ENCODE peak calls at places on chromosomes 2 and 18, in nine cellular contexts. Q, X, J, B, L, H, Z, T and O are unnamed samples.

GRCh38 chr2:26068602-26069298 is 34.9 kb downstream of the RAB10 start:
- DNase-seq in Q (no peak), X (no peak), J (no peak), B (peak; percentile 91), L (peak; percentile 37), H (no peak), Z (no peak), T (no peak), O (peak; percentile 98)

GRCh38 chr2:240602266-240603050 is 15.9 kb downstream of the CAPN10 start:
- DNase-seq in Q (no peak), X (peak; percentile 13), J (peak; percentile 77), B (no peak), L (no peak), H (peak; percentile 11), Z (no peak), T (no peak), O (no peak)

GRCh38 chr2:6946722-6947121 is 29.5 kb downstream of the RNF144A start:
- DNase-seq in Q (no peak), X (no peak), J (no peak), B (peak; percentile 68), L (no peak), H (no peak), Z (no peak), T (no peak), O (no peak)

GRCh38 chr2:190351955-190352354 is 8.6 kb downstream of the INPP1 start:
- DNase-seq in Q (no peak), X (no peak), J (no peak), B (no peak), L (no peak), H (no peak), Z (no peak), T (no peak), O (no peak)

GRCh38 chr2:24115057-24115456 is 8.1 kb downstream of the PFN4 start:
- DNase-seq in Q (no peak), X (no peak), J (no peak), B (peak; percentile 59), L (no peak), H (no peak), Z (no peak), T (no peak), O (no peak)

GRCh38 chr18:47997338-47997780 is 66.9 kb upstream of the SMAD2 start:
- DNase-seq in Q (no peak), X (no peak), J (no peak), B (no peak), L (no peak), H (no peak), Z (no peak), T (no peak), O (peak; percentile 60)

GRCh38 chr2:233051241-233052149 is 8.6 kb upstream of the INPP5D start:
- DNase-seq in Q (no peak), X (no peak), J (peak; percentile 92), B (peak; percentile 24), L (no peak), H (peak; percentile 68), Z (peak; percentile 35), T (no peak), O (no peak)

GRCh38 chr2:238308177-238308576 is 12.1 kb upstream of the TRAF3IP1 start:
- DNase-seq in Q (no peak), X (no peak), J (no peak), B (no peak), L (no peak), H (no peak), Z (no peak), T (no peak), O (peak; percentile 31)

GRCh38 chr2:155844481-155844880 is 488.0 kb downstream of the NR4A2 start:
- DNase-seq in Q (no peak), X (no peak), J (no peak), B (no peak), L (no peak), H (no peak), Z (no peak), T (no peak), O (no peak)

GRCh38 chr18:10546557-10547300 is 20.9 kb downstream of the NAPG start:
- DNase-seq in Q (no peak), X (no peak), J (no peak), B (no peak), L (no peak), H (no peak), Z (no peak), T (no peak), O (no peak)

GRCh38 chr2:109438773-109439191 is 175.0 kb downstream of the SEPTIN10 start:
- DNase-seq in Q (no peak), X (no peak), J (peak; percentile 63), B (peak; percentile 86), L (peak; percentile 40), H (no peak), Z (no peak), T (no peak), O (no peak)

GRCh38 chr2:67846341-67847070 is 216.3 kb downstream of the C1D start:
- DNase-seq in Q (peak; percentile 96), X (peak; percentile 88), J (peak; percentile 94), B (peak; percentile 98), L (peak; percentile 79), H (peak; percentile 97), Z (peak; percentile 97), T (peak; percentile 90), O (peak; percentile 45)

GRCh38 chr2:177759443-177759842 is 313.1 kb downstream of the PDE11A start:
- DNase-seq in Q (no peak), X (no peak), J (no peak), B (no peak), L (no peak), H (no peak), Z (no peak), T (no peak), O (no peak)

GRCh38 chr2:101790856-101791255 is 93.3 kb downstream of the MAP4K4 start:
- DNase-seq in Q (peak; percentile 68), X (no peak), J (no peak), B (peak; percentile 74), L (no peak), H (peak; percentile 66), Z (no peak), T (no peak), O (peak; percentile 16)

GRCh38 chr2:196012314-196012713 is 56.3 kb downstream of the DNAH7 start:
- DNase-seq in Q (no peak), X (no peak), J (no peak), B (no peak), L (no peak), H (no peak), Z (no peak), T (no peak), O (no peak)

GRCh38 chr2:109582928-109583895 is 30.6 kb downstream of the SEPTIN10 start:
- DNase-seq in Q (no peak), X (no peak), J (no peak), B (peak; percentile 3), L (no peak), H (no peak), Z (no peak), T (no peak), O (no peak)

GRCh38 chr18:400466-400865 is 100.0 kb downstream of the COLEC12 start:
- DNase-seq in Q (peak; percentile 36), X (no peak), J (no peak), B (peak; percentile 74), L (no peak), H (no peak), Z (no peak), T (no peak), O (no peak)

GRCh38 chr2:241885701-241886643 is 16.4 kb downstream of the RTP5 start:
- DNase-seq in Q (no peak), X (no peak), J (no peak), B (no peak), L (no peak), H (no peak), Z (peak; percentile 59), T (no peak), O (no peak)

GRCh38 chr2:229714080-229714735 is at the start of gene DNER:
- DNase-seq in Q (no peak), X (no peak), J (no peak), B (no peak), L (peak; percentile 70), H (no peak), Z (peak; percentile 29), T (peak; percentile 42), O (peak; percentile 36)

GRCh38 chr2:29071032-29071975 is 3.0 kb downstream of the PCARE start:
- DNase-seq in Q (no peak), X (no peak), J (peak; percentile 84), B (no peak), L (no peak), H (no peak), Z (no peak), T (no peak), O (no peak)

GRCh38 chr2:210363876-210364275 is 48.9 kb upstream of the MYL1 start:
- DNase-seq in Q (no peak), X (no peak), J (no peak), B (no peak), L (no peak), H (no peak), Z (no peak), T (no peak), O (no peak)

GRCh38 chr18:7017013-7017412 is 100.6 kb downstream of the LAMA1 start:
- DNase-seq in Q (no peak), X (no peak), J (no peak), B (no peak), L (no peak), H (no peak), Z (no peak), T (no peak), O (no peak)

GRCh38 chr18:26003391-26003790 is 87.0 kb downstream of the SS18 start:
- DNase-seq in Q (peak; percentile 7), X (no peak), J (no peak), B (no peak), L (no peak), H (no peak), Z (peak; percentile 23), T (no peak), O (peak; percentile 40)
- TF ChIP-seq POLR2A in Q (no peak), X (no peak), J (no peak), B (no peak), L (no peak), H (no peak), Z (no peak), T (no peak), O (no peak)

GRCh38 chr2:230950833-230951339 is 25.8 kb upstream of the GPR55 start:
- DNase-seq in Q (no peak), X (no peak), J (peak; percentile 50), B (no peak), L (no peak), H (no peak), Z (no peak), T (peak; percentile 9), O (no peak)
- TF ChIP-seq POLR2A in Q (no peak), X (no peak), J (no peak), B (no peak), L (no peak), H (no peak), Z (no peak), T (no peak), O (no peak)

GRCh38 chr2:112784199-112785189 is at the start of gene IL1A:
- DNase-seq in Q (no peak), X (no peak), J (no peak), B (peak; percentile 77), L (peak; percentile 54), H (no peak), Z (no peak), T (no peak), O (no peak)
- TF ChIP-seq POLR2A in Q (no peak), X (no peak), J (no peak), B (no peak), L (no peak), H (no peak), Z (no peak), T (no peak), O (no peak)

DNA sequence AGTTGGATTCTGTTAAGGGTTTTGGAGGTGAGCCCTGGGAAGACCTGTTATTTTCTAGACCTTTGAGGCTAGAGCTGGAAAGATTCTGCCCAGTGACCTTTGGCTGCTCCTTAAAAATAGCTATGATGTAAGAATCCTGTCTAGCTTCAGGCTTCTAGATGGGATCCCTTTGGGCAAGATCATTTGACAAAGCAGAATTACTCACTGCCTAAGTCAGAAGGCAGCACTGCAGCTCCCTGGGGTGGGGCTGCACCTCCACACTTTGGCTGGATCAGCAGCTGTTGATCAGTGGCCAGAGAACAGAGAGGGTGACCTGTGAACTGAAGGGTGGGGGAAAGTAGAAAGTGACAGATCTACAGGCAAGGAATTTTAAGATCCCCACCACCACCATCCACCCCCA is 103.8 kb downstream of the ASAP2 start:
- DNase-seq in Q (peak; percentile 73), X (peak; percentile 44), J (peak; percentile 88), B (peak; percentile 82), L (peak; percentile 85), H (peak; percentile 65), Z (peak; percentile 36), T (peak; percentile 55), O (no peak)
- TF ChIP-seq POLR2A in Q (no peak), X (no peak), J (no peak), B (no peak), L (no peak), H (peak; percentile 15), Z (no peak), T (no peak), O (no peak)